ENCODE peak calls at places on chromosomes 2 and 18, in seven cellular contexts. O, S, Y, N, D, F and Q are unnamed samples.

GRCh38 chr2:96930351-96931015 is 55.9 kb downstream of the FAM178B start:
- DNase-seq in O (no peak), S (no peak), Y (no peak), N (no peak), D (no peak), F (peak), Q (no peak)

GRCh38 chr18:79600141-79600540 is 79.5 kb upstream of the CTDP1 start:
- DNase-seq in O (no peak), S (peak), Y (no peak), N (peak), D (no peak), F (peak), Q (peak)

GRCh38 chr2:235191933-235192332 is 240.1 kb downstream of the SH3BP4 start:
- DNase-seq in O (no peak), S (no peak), Y (no peak), N (no peak), D (no peak), F (no peak), Q (no peak)

GRCh38 chr18:56240405-56240804 is 398.0 kb downstream of the TXNL1 start:
- DNase-seq in O (no peak), S (no peak), Y (no peak), N (no peak), D (no peak), F (no peak), Q (no peak)

GRCh38 chr18:43073771-43074170 is 41.7 kb downstream of the RIT2 start:
- DNase-seq in O (no peak), S (no peak), Y (no peak), N (no peak), D (no peak), F (no peak), Q (no peak)

GRCh38 chr2:10700078-10700803 is 10.5 kb upstream of the NOL10 start:
- DNase-seq in O (no peak), S (peak), Y (no peak), N (no peak), D (no peak), F (no peak), Q (no peak)

GRCh38 chr2:145835665-145836064 is 1315.7 kb upstream of the ZEB2 start:
- DNase-seq in O (no peak), S (no peak), Y (no peak), N (no peak), D (no peak), F (no peak), Q (no peak)

GRCh38 chr2:111900859-111901258 is 2.5 kb downstream of the MERTK start:
- DNase-seq in O (peak), S (no peak), Y (no peak), N (no peak), D (no peak), F (no peak), Q (no peak)

GRCh38 chr2:192117705-192118104 is 77.0 kb downstream of the TMEFF2 start:
- DNase-seq in O (no peak), S (no peak), Y (no peak), N (no peak), D (no peak), F (no peak), Q (no peak)

GRCh38 chr2:174654429-174654941 is 56.9 kb upstream of the WIPF1 start:
- DNase-seq in O (no peak), S (no peak), Y (no peak), N (no peak), D (no peak), F (no peak), Q (no peak)

GRCh38 chr2:48900321-48901014 is 144.9 kb upstream of the LHCGR start:
- DNase-seq in O (no peak), S (no peak), Y (no peak), N (no peak), D (no peak), F (no peak), Q (no peak)

GRCh38 chr2:101617188-101617587 is 80.3 kb upstream of the MAP4K4 start:
- DNase-seq in O (no peak), S (no peak), Y (no peak), N (no peak), D (no peak), F (no peak), Q (no peak)

GRCh38 chr2:240593703-240594451 is 7.3 kb downstream of the CAPN10 start:
- DNase-seq in O (no peak), S (peak), Y (no peak), N (peak), D (no peak), F (peak), Q (peak)

GRCh38 chr2:106343274-106343673 is 124.9 kb downstream of the RGPD3 start:
- DNase-seq in O (no peak), S (no peak), Y (no peak), N (no peak), D (no peak), F (peak), Q (no peak)

GRCh38 chr2:239912171-239912937 is 112.8 kb downstream of the NDUFA10 start:
- DNase-seq in O (no peak), S (no peak), Y (no peak), N (peak), D (no peak), F (peak), Q (no peak)

GRCh38 chr2:72924353-72925240 is 7.3 kb downstream of the EMX1 start:
- DNase-seq in O (no peak), S (peak), Y (no peak), N (peak), D (no peak), F (no peak), Q (no peak)

GRCh38 chr18:8553611-8553924 is 55.7 kb upstream of the RAB12 start:
- DNase-seq in O (no peak), S (no peak), Y (no peak), N (no peak), D (no peak), F (no peak), Q (no peak)

GRCh38 chr18:30992231-30992630 is 50.3 kb downstream of the DSC3 start:
- DNase-seq in O (no peak), S (no peak), Y (no peak), N (no peak), D (no peak), F (no peak), Q (no peak)

GRCh38 chr18:78659748-78660147 is 319.9 kb upstream of the SALL3 start:
- DNase-seq in O (peak), S (no peak), Y (no peak), N (no peak), D (no peak), F (no peak), Q (no peak)

GRCh38 chr18:59060540-59060939 is 79.1 kb upstream of the SEC11C start:
- DNase-seq in O (no peak), S (no peak), Y (no peak), N (no peak), D (no peak), F (no peak), Q (no peak)

GRCh38 chr2:172329404-172330059 is 97.9 kb upstream of the ITGA6 start:
- DNase-seq in O (no peak), S (peak), Y (no peak), N (peak), D (no peak), F (peak), Q (peak)

GRCh38 chr2:166167451-166167850 is 39.6 kb upstream of the SCN1A start:
- DNase-seq in O (no peak), S (no peak), Y (no peak), N (no peak), D (no peak), F (no peak), Q (no peak)

GRCh38 chr2:159010340-159010739 is 41.9 kb downstream of the TANC1 start:
- DNase-seq in O (no peak), S (no peak), Y (no peak), N (peak), D (no peak), F (no peak), Q (no peak)

GRCh38 chr18:80109676-80110078 is 615 bp downstream of the ADNP2 start:
- DNase-seq in O (peak), S (peak), Y (peak), N (peak), D (peak), F (no peak), Q (no peak)

GRCh38 chr18:10927290-10927979 is 221.9 kb downstream of the PIEZO2 start:
- DNase-seq in O (no peak), S (no peak), Y (no peak), N (no peak), D (no peak), F (no peak), Q (no peak)

GRCh38 chr2:67790622-67791021 is 272.2 kb downstream of the C1D start:
- DNase-seq in O (no peak), S (no peak), Y (no peak), N (no peak), D (no peak), F (no peak), Q (no peak)

GRCh38 chr2:136510244-136510643 is 255.1 kb upstream of the THSD7B start:
- DNase-seq in O (no peak), S (no peak), Y (no peak), N (no peak), D (no peak), F (no peak), Q (no peak)

GRCh38 chr18:23970161-23971153 is 44.1 kb upstream of the TTC39C start:
- DNase-seq in O (no peak), S (no peak), Y (no peak), N (no peak), D (peak), F (no peak), Q (no peak)

DNA sequence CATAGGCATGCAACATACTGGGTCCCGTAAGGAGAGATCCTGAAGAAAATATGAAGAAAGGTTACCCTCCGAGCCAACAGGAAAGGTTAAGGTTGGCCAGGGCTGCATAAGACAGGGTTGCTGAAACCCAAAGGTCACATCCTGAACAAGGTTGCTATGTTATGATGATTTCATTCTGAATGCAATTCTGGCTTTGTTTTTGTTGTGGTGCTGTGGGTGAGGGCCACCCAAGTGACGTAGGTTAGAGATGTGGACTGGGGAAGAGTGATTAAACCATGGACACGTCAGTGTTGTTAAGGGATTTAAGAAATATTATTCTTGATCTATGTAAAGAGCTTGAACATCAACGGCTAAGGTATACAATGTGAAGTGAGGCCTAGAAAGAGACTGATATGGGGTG is 60.0 kb downstream of the ZEB2 start:
- DNase-seq in O (peak), S (no peak), Y (no peak), N (no peak), D (no peak), F (no peak), Q (no peak)
- H3K27ac ChIP-seq in O (peak), S (no peak), Y (no peak), N (peak), D (no peak), F (peak), Q (peak)

GRCh38 chr18:36388310-36388709 is 90.8 kb downstream of the FHOD3 start:
- DNase-seq in O (no peak), S (no peak), Y (no peak), N (no peak), D (no peak), F (no peak), Q (no peak)

GRCh38 chr18:36387296-36387695 is 89.8 kb downstream of the FHOD3 start:
- DNase-seq in O (no peak), S (no peak), Y (no peak), N (no peak), D (no peak), F (no peak), Q (no peak)

GRCh38 chr18:36389027-36389426 is 91.5 kb downstream of the FHOD3 start:
- DNase-seq in O (no peak), S (no peak), Y (no peak), N (no peak), D (no peak), F (no peak), Q (no peak)

GRCh38 chr18:36382854-36383253 is 85.3 kb downstream of the FHOD3 start:
- DNase-seq in O (no peak), S (no peak), Y (no peak), N (no peak), D (no peak), F (no peak), Q (no peak)

DNA sequence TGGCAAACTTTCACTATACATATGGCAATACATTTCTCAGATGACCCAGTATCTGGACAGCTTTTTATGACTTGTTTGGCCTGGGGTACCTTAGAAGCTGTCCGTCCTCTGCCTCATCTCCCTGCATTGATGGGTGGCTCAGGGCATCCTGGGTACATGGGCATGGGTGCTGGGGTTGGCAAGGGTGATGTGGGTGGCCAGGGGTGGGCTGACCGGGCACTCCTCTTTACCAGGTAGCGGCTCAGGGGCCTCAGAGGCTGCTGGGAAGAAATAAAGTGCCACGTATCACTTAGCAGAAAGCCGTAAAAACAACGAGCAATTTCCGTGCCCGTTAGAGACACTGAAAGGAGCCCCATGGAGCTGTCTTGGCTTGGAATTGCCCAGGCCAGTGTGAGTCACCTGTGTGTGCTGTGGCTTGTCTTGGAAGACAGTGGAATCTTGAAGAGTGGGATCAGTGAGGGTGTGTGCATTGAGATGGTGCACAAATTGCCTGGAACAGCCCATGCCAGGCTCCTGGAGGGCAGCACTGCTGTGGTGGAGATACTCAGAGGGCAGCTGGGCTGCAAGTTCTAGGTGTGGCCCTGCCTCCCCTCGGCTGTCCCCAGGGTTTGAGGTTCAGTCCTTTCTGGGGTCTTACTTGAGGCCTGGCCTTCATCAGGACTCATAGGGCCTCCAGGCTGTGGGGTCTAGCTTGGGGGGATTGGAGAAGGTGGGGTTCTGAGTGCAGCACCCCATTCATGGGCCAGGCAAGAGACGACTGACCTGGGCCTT is 88.8 kb downstream of the FHOD3 start:
- DNase-seq in O (no peak), S (no peak), Y (no peak), N (no peak), D (no peak), F (no peak), Q (no peak)
- H3K27ac ChIP-seq in O (no peak), S (no peak), Y (no peak), N (no peak), D (no peak), F (no peak), Q (no peak)

GRCh38 chr2:53108246-53108645 is 659.4 kb upstream of the CHAC2 start:
- DNase-seq in O (no peak), S (no peak), Y (no peak), N (no peak), D (no peak), F (no peak), Q (no peak)

GRCh38 chr2:53104263-53104662 is 663.3 kb upstream of the CHAC2 start:
- DNase-seq in O (no peak), S (no peak), Y (no peak), N (no peak), D (no peak), F (no peak), Q (no peak)

GRCh38 chr2:53098323-53099073 is 669.1 kb upstream of the CHAC2 start:
- DNase-seq in O (no peak), S (no peak), Y (no peak), N (no peak), D (no peak), F (no peak), Q (no peak)

GRCh38 chr2:53103661-53104060 is 663.9 kb upstream of the CHAC2 start:
- DNase-seq in O (no peak), S (no peak), Y (no peak), N (no peak), D (no peak), F (no peak), Q (no peak)
- H3K27ac ChIP-seq in O (no peak), S (no peak), Y (no peak), N (no peak), D (no peak), F (no peak), Q (no peak)

GRCh38 chr2:71468279-71469015 is 15.1 kb downstream of the DYSF start:
- DNase-seq in O (no peak), S (no peak), Y (no peak), N (no peak), D (no peak), F (no peak), Q (no peak)

GRCh38 chr2:71472019-71472418 is 18.7 kb downstream of the DYSF start:
- DNase-seq in O (no peak), S (no peak), Y (no peak), N (no peak), D (no peak), F (no peak), Q (no peak)

GRCh38 chr2:71471276-71471675 is 17.9 kb downstream of the DYSF start:
- DNase-seq in O (no peak), S (no peak), Y (no peak), N (peak), D (no peak), F (no peak), Q (no peak)

GRCh38 chr2:71467180-71467815 is 13.9 kb downstream of the DYSF start:
- DNase-seq in O (no peak), S (no peak), Y (no peak), N (no peak), D (no peak), F (no peak), Q (peak)

DNA sequence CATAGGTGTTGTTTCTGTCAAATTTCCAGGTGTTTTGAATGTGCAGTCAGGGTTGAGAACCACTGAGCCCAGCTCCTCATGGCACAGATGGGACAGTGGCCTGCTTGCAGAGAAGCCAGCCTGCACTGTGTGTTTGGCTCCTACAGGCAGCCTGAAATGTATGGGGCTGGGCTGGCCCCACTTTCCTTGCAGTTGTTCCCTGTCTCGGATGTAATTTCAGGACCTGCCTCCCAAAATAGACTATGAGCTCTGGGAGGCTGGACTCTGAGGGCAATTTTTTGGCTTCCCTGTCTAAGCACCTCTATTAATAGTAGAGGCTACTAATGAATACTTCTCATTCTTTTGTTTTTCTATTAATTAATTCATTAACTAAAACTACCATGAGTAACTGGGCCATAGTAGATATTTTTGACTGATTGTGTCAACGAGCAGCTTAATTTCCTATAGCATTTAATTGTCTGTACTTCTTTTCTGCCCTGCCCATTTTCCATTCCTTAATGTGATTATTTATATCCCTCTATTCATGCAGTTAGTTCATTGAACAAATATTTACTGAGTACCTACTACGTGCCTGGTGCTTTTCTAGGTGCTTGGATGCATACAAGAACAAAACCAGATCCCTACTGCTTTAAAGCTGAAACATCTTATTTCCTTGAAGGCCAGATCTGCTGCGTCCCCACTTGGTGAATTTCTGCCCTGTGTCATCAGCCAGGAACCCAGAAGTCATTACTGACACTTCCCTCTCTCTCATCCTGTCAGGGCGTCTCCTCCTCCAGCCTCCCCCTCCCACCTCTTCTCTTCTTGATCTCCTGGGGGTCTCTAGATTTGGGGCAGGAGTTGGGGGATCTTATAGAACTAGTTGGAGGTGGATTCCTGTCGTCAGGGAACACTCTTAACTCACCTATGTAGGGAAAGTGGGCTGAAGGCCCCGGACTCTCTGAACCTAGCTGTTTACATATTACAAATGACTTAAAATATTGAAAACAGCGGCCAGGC is 16.3 kb downstream of the DYSF start:
- DNase-seq in O (no peak), S (no peak), Y (no peak), N (no peak), D (no peak), F (no peak), Q (no peak)
- H3K27ac ChIP-seq in O (no peak), S (no peak), Y (no peak), N (no peak), D (no peak), F (no peak), Q (no peak)

DNA sequence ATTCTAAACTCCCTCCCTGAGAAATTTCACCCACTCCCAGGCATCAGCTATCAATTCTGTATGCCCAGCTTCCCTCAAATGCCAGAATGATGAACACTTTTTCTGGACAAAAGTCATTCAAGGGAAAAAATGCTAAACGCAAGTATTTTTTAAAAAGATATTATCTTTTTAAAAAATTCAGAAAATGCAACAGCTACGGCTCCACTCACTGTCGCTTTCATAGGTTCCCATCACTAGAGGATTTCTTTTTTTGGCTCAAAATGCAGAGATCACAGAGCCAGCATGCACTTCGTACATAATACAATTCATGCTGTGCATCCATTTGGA is 5.1 kb downstream of the CAPG start:
- DNase-seq in O (no peak), S (no peak), Y (no peak), N (no peak), D (no peak), F (no peak), Q (no peak)
- H3K27ac ChIP-seq in O (no peak), S (no peak), Y (no peak), N (no peak), D (no peak), F (peak), Q (no peak)

GRCh38 chr2:27381577-27382181 is 1.1 kb upstream of the ZNF513 start:
- DNase-seq in O (no peak), S (no peak), Y (no peak), N (no peak), D (no peak), F (no peak), Q (no peak)
- H3K27ac ChIP-seq in O (peak), S (peak), Y (peak), N (peak), D (no peak), F (peak), Q (no peak)

GRCh38 chr2:54652540-54652939 is 70.9 kb upstream of the EML6 start:
- DNase-seq in O (no peak), S (no peak), Y (no peak), N (no peak), D (no peak), F (no peak), Q (no peak)
- H3K27ac ChIP-seq in O (no peak), S (no peak), Y (no peak), N (no peak), D (no peak), F (no peak), Q (no peak)

GRCh38 chr2:42334220-42334619 is 26.8 kb downstream of the COX7A2L start:
- DNase-seq in O (no peak), S (no peak), Y (no peak), N (no peak), D (no peak), F (no peak), Q (no peak)
- H3K27ac ChIP-seq in O (no peak), S (no peak), Y (no peak), N (no peak), D (no peak), F (no peak), Q (no peak)